ENCODE peak calls at places on chromosomes 7 and 10, in five cellular contexts. Y is IMR-90, Q is A549, S is K562, K is SK-N-SH. E is an unnamed sample.

GRCh38 chr10:34998940-34999339 is 91.2 kb downstream of the CUL2 start:
- DNase-seq in Y (no peak), Q (no peak), S (no peak), K (no peak), E (no peak)

GRCh38 chr10:6537704-6538103 is 42.4 kb downstream of the PRKCQ start:
- DNase-seq in Y (no peak), Q (no peak), S (no peak), K (no peak), E (no peak)

GRCh38 chr10:60312818-60313588 is 76.7 kb downstream of the ANK3 start:
- DNase-seq in Y (peak), Q (no peak), S (peak), K (no peak), E (no peak)

GRCh38 chr10:130715686-130716670 is 579.8 kb downstream of the GLRX3 start:
- DNase-seq in Y (no peak), Q (no peak), S (no peak), K (no peak), E (no peak)

GRCh38 chr10:69349542-69349888 is 67.2 kb downstream of the TACR2 start:
- DNase-seq in Y (no peak), Q (no peak), S (no peak), K (no peak), E (no peak)

GRCh38 chr10:48439581-48440041 is 133.1 kb downstream of the MAPK8 start:
- DNase-seq in Y (peak), Q (no peak), S (no peak), K (no peak), E (no peak)

GRCh38 chr7:44811093-44811492 is 14.6 kb downstream of the PPIA start:
- DNase-seq in Y (no peak), Q (no peak), S (no peak), K (no peak), E (no peak)

GRCh38 chr7:126699707-126700106 is 553.0 kb downstream of the GRM8 start:
- DNase-seq in Y (no peak), Q (no peak), S (peak), K (peak), E (no peak)

GRCh38 chr10:7667262-7668141 is 736 bp upstream of the ITIH5 start:
- DNase-seq in Y (no peak), Q (no peak), S (no peak), K (peak), E (no peak)

GRCh38 chr7:74371381-74372059 is 82.2 kb upstream of the GTF2IRD1 start:
- DNase-seq in Y (no peak), Q (no peak), S (peak), K (no peak), E (no peak)

GRCh38 chr7:638256-639011 is 88.1 kb upstream of the DNAAF5 start:
- DNase-seq in Y (no peak), Q (no peak), S (no peak), K (no peak), E (no peak)

GRCh38 chr10:16916496-16916895 is 99.3 kb upstream of the RSU1 start:
- DNase-seq in Y (no peak), Q (no peak), S (no peak), K (no peak), E (no peak)

GRCh38 chr10:133278577-133279265 is 2.1 kb upstream of the ADAM8 start:
- DNase-seq in Y (peak), Q (no peak), S (peak), K (no peak), E (no peak)

GRCh38 chr7:2911466-2911865 is 67.4 kb upstream of the GNA12 start:
- DNase-seq in Y (no peak), Q (no peak), S (no peak), K (no peak), E (no peak)

GRCh38 chr10:43131906-43132305 is 6.3 kb upstream of the CSGALNACT2 start:
- DNase-seq in Y (no peak), Q (no peak), S (no peak), K (no peak), E (no peak)

GRCh38 chr10:52949899-52950298 is 177.3 kb upstream of the MBL2 start:
- DNase-seq in Y (no peak), Q (no peak), S (no peak), K (no peak), E (no peak)

GRCh38 chr7:94304878-94305277 is 89.8 kb upstream of the COL1A2 start:
- DNase-seq in Y (no peak), Q (no peak), S (no peak), K (no peak), E (no peak)

GRCh38 chr10:22369433-22370072 is 24.3 kb downstream of the SPAG6 start:
- DNase-seq in Y (peak), Q (no peak), S (peak), K (no peak), E (no peak)

GRCh38 chr7:134435161-134435920 is 23.6 kb downstream of the AKR1B1 start:
- DNase-seq in Y (peak), Q (no peak), S (no peak), K (no peak), E (no peak)

GRCh38 chr10:102752266-102752930 is 8.7 kb downstream of the WBP1L start:
- DNase-seq in Y (peak), Q (no peak), S (no peak), K (no peak), E (no peak)

GRCh38 chr7:140689199-140690152 is 7.0 kb upstream of the NDUFB2 start:
- DNase-seq in Y (no peak), Q (no peak), S (no peak), K (no peak), E (no peak)

GRCh38 chr7:106521541-106521940 is 139.4 kb downstream of the CCDC71L start:
- DNase-seq in Y (no peak), Q (no peak), S (no peak), K (no peak), E (no peak)

GRCh38 chr10:4213441-4213840 is 428.4 kb upstream of the KLF6 start:
- DNase-seq in Y (peak), Q (no peak), S (no peak), K (no peak), E (no peak)

GRCh38 chr7:150891740-150892139 is 39.4 kb downstream of the AOC1 start:
- DNase-seq in Y (no peak), Q (no peak), S (no peak), K (no peak), E (no peak)

GRCh38 chr7:131072505-131073091 is 255.1 kb upstream of the MKLN1 start:
- DNase-seq in Y (peak), Q (peak), S (peak), K (no peak), E (no peak)

GRCh38 chr10:24457661-24458318 is 248.9 kb downstream of the KIAA1217 start:
- DNase-seq in Y (no peak), Q (no peak), S (no peak), K (no peak), E (no peak)
- TF ChIP-seq RCOR1 in Y (no peak), Q (no peak), S (no peak), K (no peak), E (no peak)

DNA sequence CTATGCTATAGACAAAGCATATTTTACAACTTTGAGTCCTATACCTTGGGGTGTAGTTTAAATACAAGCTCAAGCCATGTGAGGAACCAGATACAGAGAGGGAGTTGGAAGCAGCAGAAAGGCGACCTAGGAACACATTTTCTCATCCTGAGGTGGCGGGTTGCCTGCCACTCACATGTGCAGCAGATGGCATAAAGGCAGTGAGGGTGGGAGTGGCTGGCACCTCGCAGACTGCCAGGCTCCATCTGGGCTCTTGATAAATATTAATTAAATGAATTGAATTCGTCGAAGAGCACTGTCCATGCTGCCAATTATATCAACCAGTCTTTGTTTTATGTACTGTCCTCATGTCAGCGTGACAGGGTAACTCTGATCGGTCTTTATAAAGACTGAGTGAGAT is 79.0 kb upstream of the SEMA3C start:
- DNase-seq in Y (no peak), Q (no peak), S (no peak), K (peak), E (no peak)
- TF ChIP-seq RCOR1 in Y (no peak), Q (no peak), S (no peak), K (peak), E (no peak)

GRCh38 chr7:29274156-29275017 is 79.8 kb downstream of the CHN2 start:
- DNase-seq in Y (no peak), Q (no peak), S (no peak), K (no peak), E (no peak)

GRCh38 chr7:29275493-29275892 is 80.9 kb downstream of the CHN2 start:
- DNase-seq in Y (no peak), Q (no peak), S (no peak), K (no peak), E (no peak)

GRCh38 chr7:29277436-29278215 is 83.1 kb downstream of the CHN2 start:
- DNase-seq in Y (no peak), Q (no peak), S (no peak), K (no peak), E (no peak)

GRCh38 chr7:29276806-29277205 is 82.2 kb downstream of the CHN2 start:
- DNase-seq in Y (no peak), Q (no peak), S (no peak), K (no peak), E (no peak)

DNA sequence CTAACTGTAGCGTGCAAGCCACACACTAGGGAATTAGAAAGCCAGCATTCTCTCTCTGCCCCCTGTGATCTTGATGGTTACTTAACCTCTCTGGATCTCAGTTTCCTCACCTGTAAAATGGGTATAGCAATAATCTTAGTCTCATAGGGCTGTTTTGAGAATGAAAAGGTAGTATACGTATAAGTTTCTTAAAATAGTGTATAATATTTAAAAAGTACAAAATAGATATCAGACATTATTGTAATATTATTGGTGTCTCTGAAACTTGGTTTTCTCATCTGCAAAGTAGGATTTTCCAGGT is 80.4 kb downstream of the CHN2 start:
- DNase-seq in Y (no peak), Q (no peak), S (no peak), K (no peak), E (no peak)
- TF ChIP-seq RCOR1 in Y (no peak), Q (no peak), S (no peak), K (no peak), E (no peak)

DNA sequence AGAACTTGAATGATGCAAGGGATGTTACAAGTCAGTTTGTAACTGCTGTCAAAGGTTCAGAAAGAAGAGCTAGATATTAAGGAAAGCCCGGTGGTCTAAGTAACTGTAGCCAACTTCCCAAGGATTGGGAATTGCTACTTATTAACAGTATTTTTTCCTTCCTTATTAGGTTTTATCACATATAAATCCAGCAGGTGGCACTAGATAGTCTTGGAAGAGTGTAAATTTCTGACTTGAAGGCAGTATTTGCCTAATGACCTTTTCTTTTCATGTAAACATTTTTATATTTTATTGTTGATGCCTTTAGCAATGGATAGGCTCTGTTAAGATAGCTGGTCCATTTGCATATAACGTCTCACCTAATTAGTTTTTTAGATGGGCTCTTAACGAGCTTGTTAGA is 51.2 kb downstream of the ANLN start:
- DNase-seq in Y (peak), Q (peak), S (no peak), K (peak), E (no peak)
- TF ChIP-seq RCOR1 in Y (no peak), Q (no peak), S (no peak), K (no peak), E (no peak)

DNA sequence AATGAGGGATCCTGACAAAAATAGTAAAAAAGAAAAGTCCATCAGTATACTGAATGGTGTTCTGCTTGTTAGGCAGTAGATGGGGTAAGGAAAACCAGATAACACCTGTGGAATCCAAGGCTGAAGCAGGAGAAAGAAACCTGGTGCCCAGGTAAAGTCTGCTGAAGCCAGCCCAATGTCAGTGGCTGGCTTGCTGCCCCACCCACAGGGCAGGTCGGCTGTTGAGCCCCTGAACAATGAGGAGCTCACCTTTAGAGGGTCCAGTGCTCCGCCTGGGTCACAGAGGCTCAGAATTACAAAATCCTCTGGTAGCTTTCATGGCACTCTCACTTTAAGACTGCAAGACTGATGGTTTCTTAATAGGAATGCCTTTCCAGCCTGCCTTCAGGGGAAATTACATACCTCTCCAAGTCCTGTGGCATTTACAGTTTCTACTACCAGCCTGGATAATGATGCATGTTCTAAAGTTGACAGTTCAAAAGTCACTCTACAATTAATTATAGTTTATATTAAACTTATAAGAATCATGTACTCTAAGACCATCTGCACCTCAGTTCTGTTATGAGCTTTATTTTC is 23.8 kb downstream of the DHX32 start:
- DNase-seq in Y (no peak), Q (no peak), S (no peak), K (no peak), E (no peak)
- TF ChIP-seq RCOR1 in Y (no peak), Q (no peak), S (no peak), K (no peak), E (no peak)

GRCh38 chr10:77165445-77166316 is 471.9 kb downstream of the KCNMA1 start:
- DNase-seq in Y (peak), Q (peak), S (peak), K (peak), E (peak)

GRCh38 chr10:77162697-77163096 is 474.9 kb downstream of the KCNMA1 start:
- DNase-seq in Y (peak), Q (no peak), S (no peak), K (no peak), E (no peak)

GRCh38 chr10:77164616-77165311 is 472.8 kb downstream of the KCNMA1 start:
- DNase-seq in Y (peak), Q (no peak), S (no peak), K (no peak), E (no peak)

GRCh38 chr10:77160679-77161078 is 476.9 kb downstream of the KCNMA1 start:
- DNase-seq in Y (peak), Q (no peak), S (no peak), K (no peak), E (no peak)

GRCh38 chr10:77163670-77164348 is 473.8 kb downstream of the KCNMA1 start:
- DNase-seq in Y (peak), Q (peak), S (peak), K (peak), E (no peak)
- TF ChIP-seq RCOR1 in Y (peak), Q (no peak), S (no peak), K (no peak), E (no peak)